ENCODE peak calls at places on chromosome 10, in seven cellular contexts. One of them, this sample, is unnamed.

GRCh38 chr10:52066383-52066782 is 247.7 kb upstream of the DKK1 start:
- DNase-seq in heart left ventricle: no peak
- DNase-seq in A549: peak; percentile 10
- DNase-seq in spleen: no peak
- DNase-seq in adrenal gland: no peak
- DNase-seq in ovary: no peak
- DNase-seq in IMR-90: no peak
- DNase-seq in this sample: no peak

GRCh38 chr10:80453392-80453714 is 757 bp upstream of the TSPAN14 start:
- DNase-seq in A549: no peak
- DNase-seq in IMR-90: no peak
- DNase-seq in ovary: peak; percentile 41
- DNase-seq in spleen: peak; percentile 80
- DNase-seq in heart left ventricle: no peak
- DNase-seq in adrenal gland: no peak
- DNase-seq in this sample: no peak

GRCh38 chr10:15172306-15172840 is 3.9 kb upstream of the NMT2 start:
- DNase-seq in adrenal gland: no peak
- DNase-seq in IMR-90: no peak
- DNase-seq in spleen: no peak
- DNase-seq in heart left ventricle: no peak
- DNase-seq in A549: no peak
- DNase-seq in ovary: no peak
- DNase-seq in this sample: no peak

GRCh38 chr10:17669185-17669872 is 25.4 kb downstream of the STAM start:
- DNase-seq in A549: no peak
- DNase-seq in IMR-90: no peak
- DNase-seq in spleen: no peak
- DNase-seq in adrenal gland: no peak
- DNase-seq in heart left ventricle: no peak
- DNase-seq in ovary: no peak
- DNase-seq in this sample: no peak

GRCh38 chr10:62225362-62225761 is 43.3 kb downstream of the RTKN2 start:
- DNase-seq in heart left ventricle: no peak
- DNase-seq in IMR-90: no peak
- DNase-seq in ovary: no peak
- DNase-seq in spleen: no peak
- DNase-seq in A549: no peak
- DNase-seq in adrenal gland: no peak
- DNase-seq in this sample: no peak

GRCh38 chr10:96814264-96814663 is 17.8 kb upstream of the LCOR start:
- DNase-seq in adrenal gland: no peak
- DNase-seq in spleen: no peak
- DNase-seq in A549: no peak
- DNase-seq in ovary: no peak
- DNase-seq in IMR-90: peak; percentile 86
- DNase-seq in heart left ventricle: no peak
- DNase-seq in this sample: no peak

GRCh38 chr10:15784662-15785300 is 65.1 kb upstream of the ITGA8 start:
- DNase-seq in spleen: no peak
- DNase-seq in IMR-90: peak; percentile 56
- DNase-seq in ovary: no peak
- DNase-seq in A549: no peak
- DNase-seq in adrenal gland: no peak
- DNase-seq in heart left ventricle: no peak
- DNase-seq in this sample: no peak

GRCh38 chr10:118340486-118340885 is 1.6 kb downstream of the FAM204A start:
- DNase-seq in ovary: no peak
- DNase-seq in heart left ventricle: no peak
- DNase-seq in IMR-90: no peak
- DNase-seq in spleen: no peak
- DNase-seq in adrenal gland: no peak
- DNase-seq in A549: no peak
- DNase-seq in this sample: no peak

GRCh38 chr10:133087679-133088523 is at the start of gene ADGRA1:
- DNase-seq in IMR-90: no peak
- DNase-seq in adrenal gland: no peak
- DNase-seq in ovary: no peak
- DNase-seq in spleen: no peak
- DNase-seq in heart left ventricle: no peak
- DNase-seq in A549: no peak
- DNase-seq in this sample: no peak

GRCh38 chr10:99964791-99965190 is 45.0 kb downstream of the DNMBP start:
- DNase-seq in spleen: no peak
- DNase-seq in IMR-90: peak; percentile 42
- DNase-seq in ovary: no peak
- DNase-seq in A549: no peak
- DNase-seq in adrenal gland: no peak
- DNase-seq in heart left ventricle: no peak
- DNase-seq in this sample: no peak

GRCh38 chr10:24383681-24384106 is 174.8 kb downstream of the KIAA1217 start:
- DNase-seq in adrenal gland: peak; percentile 97
- DNase-seq in heart left ventricle: peak; percentile 88
- DNase-seq in spleen: no peak
- DNase-seq in IMR-90: peak; percentile 98
- DNase-seq in ovary: peak; percentile 89
- DNase-seq in A549: peak; percentile 71
- DNase-seq in this sample: peak; percentile 89

GRCh38 chr10:62270020-62270419 is 1.4 kb upstream of the RTKN2 start:
- DNase-seq in IMR-90: no peak
- DNase-seq in heart left ventricle: no peak
- DNase-seq in adrenal gland: no peak
- DNase-seq in A549: no peak
- DNase-seq in spleen: no peak
- DNase-seq in ovary: no peak
- DNase-seq in this sample: no peak

GRCh38 chr10:34996843-34997242 is 93.3 kb downstream of the CUL2 start:
- DNase-seq in adrenal gland: peak; percentile 60
- DNase-seq in spleen: no peak
- DNase-seq in A549: no peak
- DNase-seq in IMR-90: peak; percentile 16
- DNase-seq in heart left ventricle: no peak
- DNase-seq in ovary: no peak
- DNase-seq in this sample: no peak

GRCh38 chr10:21494221-21495001 is 31.1 kb downstream of the SKIDA1 start:
- DNase-seq in IMR-90: no peak
- DNase-seq in heart left ventricle: peak; percentile 52
- DNase-seq in ovary: peak; percentile 66
- DNase-seq in A549: no peak
- DNase-seq in adrenal gland: peak; percentile 43
- DNase-seq in spleen: peak; percentile 85
- DNase-seq in this sample: peak; percentile 60

GRCh38 chr10:74290703-74291102 is 139.7 kb downstream of the ADK start:
- DNase-seq in A549: no peak
- DNase-seq in IMR-90: peak; percentile 79
- DNase-seq in heart left ventricle: no peak
- DNase-seq in ovary: no peak
- DNase-seq in spleen: no peak
- DNase-seq in adrenal gland: no peak
- DNase-seq in this sample: no peak

GRCh38 chr10:21953585-21954057 is 49.9 kb downstream of the DNAJC1 start:
- DNase-seq in ovary: no peak
- DNase-seq in IMR-90: peak; percentile 61
- DNase-seq in adrenal gland: no peak
- DNase-seq in heart left ventricle: no peak
- DNase-seq in spleen: no peak
- DNase-seq in A549: peak; percentile 57
- DNase-seq in this sample: no peak

GRCh38 chr10:126119591-126119990 is 223.2 kb downstream of the FANK1 start:
- DNase-seq in adrenal gland: peak; percentile 86
- DNase-seq in IMR-90: peak; percentile 11
- DNase-seq in ovary: no peak
- DNase-seq in A549: no peak
- DNase-seq in spleen: no peak
- DNase-seq in heart left ventricle: no peak
- DNase-seq in this sample: no peak

GRCh38 chr10:74558897-74559296 is 267.5 kb upstream of the KAT6B start:
- DNase-seq in spleen: no peak
- DNase-seq in IMR-90: no peak
- DNase-seq in ovary: no peak
- DNase-seq in adrenal gland: no peak
- DNase-seq in A549: no peak
- DNase-seq in heart left ventricle: no peak
- DNase-seq in this sample: no peak

GRCh38 chr10:68876919-68877250 is 24.2 kb upstream of the DDX50 start:
- DNase-seq in ovary: no peak
- DNase-seq in A549: no peak
- DNase-seq in spleen: no peak
- DNase-seq in heart left ventricle: no peak
- DNase-seq in adrenal gland: no peak
- DNase-seq in IMR-90: no peak
- DNase-seq in this sample: peak; percentile 42

GRCh38 chr10:101062231-101063161 is 707 bp downstream of the KAZALD1 start:
- DNase-seq in heart left ventricle: peak; percentile 49
- DNase-seq in adrenal gland: peak; percentile 54
- DNase-seq in spleen: peak; percentile 90
- DNase-seq in A549: peak; percentile 71
- DNase-seq in ovary: peak; percentile 57
- DNase-seq in IMR-90: peak; percentile 43
- DNase-seq in this sample: peak; percentile 57

GRCh38 chr10:29064665-29065064 is 224.2 kb upstream of the LYZL1 start:
- DNase-seq in adrenal gland: no peak
- DNase-seq in IMR-90: peak; percentile 5
- DNase-seq in A549: no peak
- DNase-seq in ovary: no peak
- DNase-seq in spleen: no peak
- DNase-seq in heart left ventricle: no peak
- DNase-seq in this sample: no peak

GRCh38 chr10:6117711-6118110 is 28.9 kb downstream of the RBM17 start:
- DNase-seq in ovary: no peak
- DNase-seq in spleen: no peak
- DNase-seq in adrenal gland: no peak
- DNase-seq in IMR-90: no peak
- DNase-seq in A549: no peak
- DNase-seq in heart left ventricle: no peak
- DNase-seq in this sample: no peak
- TF ChIP-seq POLR2A in ovary: no peak
- TF ChIP-seq POLR2A in spleen: no peak
- TF ChIP-seq POLR2A in adrenal gland: no peak
- TF ChIP-seq POLR2A in IMR-90: no peak
- TF ChIP-seq POLR2A in A549: no peak
- TF ChIP-seq POLR2A in heart left ventricle: no peak
- TF ChIP-seq POLR2A in this sample: no peak

GRCh38 chr10:13218878-13219277 is 15.3 kb downstream of the UCMA start:
- DNase-seq in ovary: no peak
- DNase-seq in adrenal gland: no peak
- DNase-seq in spleen: no peak
- DNase-seq in A549: no peak
- DNase-seq in IMR-90: no peak
- DNase-seq in heart left ventricle: no peak
- DNase-seq in this sample: no peak

GRCh38 chr10:13221572-13221971 is 12.6 kb downstream of the UCMA start:
- DNase-seq in spleen: no peak
- DNase-seq in IMR-90: no peak
- DNase-seq in A549: no peak
- DNase-seq in heart left ventricle: no peak
- DNase-seq in adrenal gland: no peak
- DNase-seq in ovary: no peak
- DNase-seq in this sample: no peak

GRCh38 chr10:13222151-13222550 is 12.0 kb downstream of the UCMA start:
- DNase-seq in spleen: peak; percentile 62
- DNase-seq in ovary: no peak
- DNase-seq in A549: no peak
- DNase-seq in adrenal gland: no peak
- DNase-seq in IMR-90: no peak
- DNase-seq in heart left ventricle: no peak
- DNase-seq in this sample: no peak

GRCh38 chr10:13222566-13222965 is 11.6 kb downstream of the UCMA start:
- DNase-seq in spleen: peak; percentile 15
- DNase-seq in A549: no peak
- DNase-seq in ovary: no peak
- DNase-seq in adrenal gland: no peak
- DNase-seq in IMR-90: no peak
- DNase-seq in heart left ventricle: no peak
- DNase-seq in this sample: no peak

GRCh38 chr10:13219685-13220670 is 14.2 kb downstream of the UCMA start:
- DNase-seq in adrenal gland: no peak
- DNase-seq in IMR-90: peak; percentile 7
- DNase-seq in ovary: no peak
- DNase-seq in A549: peak; percentile 62
- DNase-seq in spleen: no peak
- DNase-seq in heart left ventricle: no peak
- DNase-seq in this sample: peak; percentile 60
- TF ChIP-seq CTCF in adrenal gland: no peak
- TF ChIP-seq CTCF in IMR-90: no peak
- TF ChIP-seq CTCF in ovary: no peak
- TF ChIP-seq CTCF in A549: no peak
- TF ChIP-seq CTCF in spleen: no peak
- TF ChIP-seq CTCF in heart left ventricle: no peak
- TF ChIP-seq CTCF in this sample: no peak

GRCh38 chr10:55627526-55628170 is 733.4 kb downstream of the ZWINT start:
- DNase-seq in adrenal gland: peak; percentile 67
- DNase-seq in IMR-90: no peak
- DNase-seq in spleen: no peak
- DNase-seq in A549: no peak
- DNase-seq in heart left ventricle: no peak
- DNase-seq in ovary: no peak
- DNase-seq in this sample: peak; percentile 5
- H3K4me3 ChIP-seq in adrenal gland: no peak overlapping the region
- H3K4me3 ChIP-seq in IMR-90: no peak overlapping the region
- H3K4me3 ChIP-seq in spleen: no peak overlapping the region
- H3K4me3 ChIP-seq in A549: peak overlapping the region; percentile 30
- H3K4me3 ChIP-seq in heart left ventricle: peak overlapping the region; percentile 6
- H3K4me3 ChIP-seq in ovary: no peak overlapping the region
- H3K4me3 ChIP-seq in this sample: no peak overlapping the region

GRCh38 chr10:7583626-7584025 is 83.1 kb downstream of the ITIH5 start:
- DNase-seq in IMR-90: no peak
- DNase-seq in spleen: no peak
- DNase-seq in adrenal gland: no peak
- DNase-seq in A549: no peak
- DNase-seq in ovary: no peak
- DNase-seq in heart left ventricle: peak; percentile 50
- DNase-seq in this sample: no peak

GRCh38 chr10:7577206-7577978 is 89.4 kb downstream of the ITIH5 start:
- DNase-seq in IMR-90: no peak
- DNase-seq in spleen: peak; percentile 9
- DNase-seq in A549: no peak
- DNase-seq in heart left ventricle: no peak
- DNase-seq in ovary: no peak
- DNase-seq in adrenal gland: no peak
- DNase-seq in this sample: no peak

GRCh38 chr10:7579681-7580080 is 87.1 kb downstream of the ITIH5 start:
- DNase-seq in heart left ventricle: no peak
- DNase-seq in adrenal gland: no peak
- DNase-seq in A549: no peak
- DNase-seq in spleen: peak; percentile 68
- DNase-seq in IMR-90: no peak
- DNase-seq in ovary: no peak
- DNase-seq in this sample: no peak

GRCh38 chr10:7576340-7576739 is 90.4 kb downstream of the ITIH5 start:
- DNase-seq in heart left ventricle: no peak
- DNase-seq in A549: no peak
- DNase-seq in ovary: no peak
- DNase-seq in adrenal gland: no peak
- DNase-seq in IMR-90: no peak
- DNase-seq in spleen: no peak
- DNase-seq in this sample: no peak

DNA sequence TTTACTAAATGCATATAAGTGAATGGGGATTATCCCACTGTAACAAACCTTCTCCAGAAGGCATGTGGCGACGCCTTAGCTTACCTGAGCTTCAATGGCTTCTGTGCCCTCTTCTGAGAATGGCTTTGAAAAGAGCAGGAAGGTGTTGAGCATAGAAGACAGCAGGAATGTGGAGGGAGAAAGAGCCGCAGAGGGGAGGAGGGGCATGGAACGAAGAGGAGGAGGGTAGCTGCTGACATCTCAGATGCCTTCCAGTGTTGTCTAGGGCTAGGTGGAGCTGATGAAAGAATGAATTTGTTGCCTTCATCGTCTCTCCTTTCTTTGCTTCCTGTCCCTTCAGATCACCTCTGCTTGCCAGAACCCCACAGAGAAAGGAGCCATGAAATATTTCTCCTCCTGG is 86.2 kb downstream of the ITIH5 start:
- DNase-seq in heart left ventricle: no peak
- DNase-seq in ovary: no peak
- DNase-seq in adrenal gland: no peak
- DNase-seq in A549: no peak
- DNase-seq in IMR-90: no peak
- DNase-seq in spleen: peak; percentile 19
- DNase-seq in this sample: no peak
- TF ChIP-seq POLR2A in heart left ventricle: no peak
- TF ChIP-seq POLR2A in ovary: no peak
- TF ChIP-seq POLR2A in adrenal gland: no peak
- TF ChIP-seq POLR2A in A549: no peak
- TF ChIP-seq POLR2A in IMR-90: no peak
- TF ChIP-seq POLR2A in spleen: no peak
- TF ChIP-seq POLR2A in this sample: no peak